ENCODE peak calls at places on chromosomes 1 and 21, in nine cellular contexts. T, Y, S, X, N, U, J, P and I are unnamed samples.

GRCh38 chr1:109490029-109490933 is 3.6 kb upstream of the CYB561D1 start:
- DNase-seq in U (peak; percentile 78), N (peak; percentile 60), J (peak; percentile 67), P (peak; percentile 73), S (peak; percentile 88), X (no peak), T (peak; percentile 75), Y (no peak), I (peak; percentile 62)

GRCh38 chr1:32984090-32984828 is 19.6 kb upstream of the RNF19B start:
- DNase-seq in P (no peak), J (no peak), Y (no peak), T (no peak), S (no peak), N (peak; percentile 74), U (no peak), X (no peak), I (no peak)

GRCh38 chr1:221439008-221439733 is 302.7 kb downstream of the DUSP10 start:
- DNase-seq in N (peak; percentile 96), Y (no peak), X (peak; percentile 61), T (peak; percentile 10), U (peak; percentile 56), J (no peak), S (no peak), P (peak; percentile 9), I (no peak)

GRCh38 chr1:42930178-42931107 is 28.2 kb downstream of the SLC2A1 start:
- DNase-seq in S (no peak), U (no peak), P (no peak), Y (no peak), N (no peak), X (no peak), J (no peak), T (no peak), I (no peak)

GRCh38 chr1:2350911-2351655 is 40.3 kb downstream of the MORN1 start:
- DNase-seq in S (peak; percentile 15), Y (no peak), P (no peak), N (no peak), X (no peak), U (no peak), T (no peak), J (no peak), I (peak; percentile 10)

GRCh38 chr1:20594746-20595145 is 5.8 kb downstream of the CDA start:
- DNase-seq in Y (no peak), T (no peak), N (no peak), S (no peak), X (no peak), J (no peak), P (no peak), U (no peak), I (no peak)

GRCh38 chr21:14457762-14458161 is 74.8 kb upstream of the HSPA13 start:
- DNase-seq in U (no peak), J (no peak), P (no peak), N (no peak), T (no peak), X (no peak), Y (no peak), S (no peak), I (no peak)

GRCh38 chr1:75725256-75725655 is 747 bp downstream of the ACADM start:
- DNase-seq in N (peak; percentile 2), J (no peak), T (peak; percentile 42), U (no peak), P (no peak), S (no peak), Y (no peak), X (no peak), I (no peak)

GRCh38 chr1:46520063-46520911 is 30.7 kb downstream of the DMBX1 start:
- DNase-seq in P (peak; percentile 92), X (peak; percentile 27), Y (peak; percentile 31), U (peak; percentile 74), T (no peak), N (peak; percentile 75), J (no peak), S (no peak), I (no peak)

GRCh38 chr1:89762431-89762800 is 58.4 kb upstream of the LRRC8D start:
- DNase-seq in N (no peak), J (no peak), X (no peak), Y (no peak), S (no peak), P (no peak), T (no peak), U (no peak), I (no peak)

GRCh38 chr1:23263380-23263887 is 46.1 kb upstream of the HTR1D start:
- DNase-seq in T (no peak), U (no peak), P (peak; percentile 69), N (no peak), X (no peak), S (no peak), J (no peak), Y (no peak), I (no peak)

GRCh38 chr21:37445228-37445627 is 78.7 kb downstream of the DYRK1A start:
- DNase-seq in Y (peak; percentile 27), J (no peak), T (no peak), P (no peak), U (no peak), S (no peak), N (peak; percentile 62), X (peak; percentile 13), I (no peak)

GRCh38 chr1:55685560-55685959 is 470.4 kb upstream of the USP24 start:
- DNase-seq in S (no peak), P (no peak), X (no peak), J (no peak), N (no peak), T (no peak), U (no peak), Y (no peak), I (peak; percentile 24)

GRCh38 chr1:26327956-26328362 is 10.2 kb downstream of the CD52 start:
- DNase-seq in S (no peak), P (no peak), N (no peak), U (no peak), T (no peak), Y (no peak), J (no peak), X (no peak), I (no peak)

GRCh38 chr1:1144122-1144842 is 28.4 kb upstream of the C1orf159 start:
- DNase-seq in S (no peak), T (peak; percentile 53), J (no peak), P (peak; percentile 41), X (no peak), U (no peak), N (no peak), Y (no peak), I (no peak)

GRCh38 chr1:147902183-147902845 is at the start of gene GJA8:
- DNase-seq in U (no peak), J (no peak), X (no peak), S (no peak), Y (no peak), P (no peak), T (no peak), N (no peak), I (no peak)

GRCh38 chr1:90154711-90155110 is 159.8 kb downstream of the ZNF326 start:
- DNase-seq in T (no peak), Y (no peak), J (no peak), X (no peak), U (no peak), P (no peak), N (no peak), S (no peak), I (no peak)

GRCh38 chr1:14140800-14141526 is 441.0 kb downstream of the PRDM2 start:
- DNase-seq in X (no peak), J (peak; percentile 5), S (no peak), U (peak; percentile 37), T (no peak), Y (no peak), P (no peak), N (no peak), I (peak; percentile 72)

GRCh38 chr1:227946624-227947424 is 908 bp downstream of the WNT9A start:
- DNase-seq in N (peak; percentile 46), P (peak; percentile 93), J (peak; percentile 85), S (peak; percentile 88), T (peak; percentile 59), Y (peak; percentile 13), U (peak; percentile 91), X (no peak), I (peak; percentile 78)
- TF ChIP-seq CTCF in N (peak; percentile 80), P (peak; percentile 87), J (peak; percentile 62), S (peak; percentile 66), T (peak; percentile 46), Y (peak; percentile 49), U (peak; percentile 89), X (peak; percentile 64), I (peak; percentile 87)

DNA sequence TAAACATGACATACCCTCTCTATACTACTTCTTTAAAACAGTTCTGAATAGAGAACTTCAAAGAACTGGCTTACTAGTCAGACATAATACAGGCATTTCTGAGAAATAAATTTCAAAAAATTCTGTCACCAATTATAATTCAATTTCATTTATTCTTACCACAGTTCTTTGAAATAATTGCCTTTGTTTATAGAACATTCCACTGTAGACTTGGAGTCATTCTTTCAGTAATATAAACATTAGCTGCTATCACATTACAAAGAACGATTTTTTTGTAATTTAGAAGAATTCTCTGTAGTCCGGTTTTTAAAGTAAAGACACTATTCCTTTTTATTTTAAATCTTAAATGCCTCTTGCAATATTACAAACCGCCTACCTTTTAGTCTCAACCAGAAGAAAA is 146.4 kb upstream of the COL11A1 start:
- DNase-seq in T (no peak), Y (no peak), S (no peak), N (peak; percentile 19), U (no peak), P (no peak), X (no peak), J (no peak), I (no peak)
- TF ChIP-seq CTCF in T (no peak), Y (no peak), S (no peak), N (no peak), U (no peak), P (no peak), X (no peak), J (no peak), I (no peak)

DNA sequence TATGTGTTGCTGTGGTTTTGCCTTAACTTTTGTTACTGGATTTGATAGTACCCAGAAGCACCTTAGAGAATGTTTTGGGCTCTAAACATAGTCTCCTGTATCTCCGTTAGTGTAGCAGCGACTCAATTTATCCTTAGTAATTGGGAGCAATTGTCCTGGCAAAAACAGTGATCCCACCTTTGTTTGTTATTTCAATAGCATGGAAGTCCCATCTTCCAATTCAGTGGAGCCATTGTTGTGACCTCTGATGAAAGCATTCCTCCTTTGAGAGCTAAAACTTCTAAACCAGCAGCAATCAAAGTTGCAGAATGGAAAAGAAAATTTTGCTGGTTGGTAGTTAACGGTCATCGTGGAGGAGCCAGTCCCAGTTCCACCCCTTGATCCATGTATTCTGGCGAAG is 34.7 kb downstream of the RTCA start:
- DNase-seq in S (no peak), N (no peak), J (no peak), X (no peak), Y (no peak), U (no peak), P (peak; percentile 90), T (no peak), I (no peak)
- TF ChIP-seq CTCF in S (no peak), N (no peak), J (no peak), X (no peak), Y (no peak), U (no peak), P (no peak), T (no peak), I (no peak)

DNA sequence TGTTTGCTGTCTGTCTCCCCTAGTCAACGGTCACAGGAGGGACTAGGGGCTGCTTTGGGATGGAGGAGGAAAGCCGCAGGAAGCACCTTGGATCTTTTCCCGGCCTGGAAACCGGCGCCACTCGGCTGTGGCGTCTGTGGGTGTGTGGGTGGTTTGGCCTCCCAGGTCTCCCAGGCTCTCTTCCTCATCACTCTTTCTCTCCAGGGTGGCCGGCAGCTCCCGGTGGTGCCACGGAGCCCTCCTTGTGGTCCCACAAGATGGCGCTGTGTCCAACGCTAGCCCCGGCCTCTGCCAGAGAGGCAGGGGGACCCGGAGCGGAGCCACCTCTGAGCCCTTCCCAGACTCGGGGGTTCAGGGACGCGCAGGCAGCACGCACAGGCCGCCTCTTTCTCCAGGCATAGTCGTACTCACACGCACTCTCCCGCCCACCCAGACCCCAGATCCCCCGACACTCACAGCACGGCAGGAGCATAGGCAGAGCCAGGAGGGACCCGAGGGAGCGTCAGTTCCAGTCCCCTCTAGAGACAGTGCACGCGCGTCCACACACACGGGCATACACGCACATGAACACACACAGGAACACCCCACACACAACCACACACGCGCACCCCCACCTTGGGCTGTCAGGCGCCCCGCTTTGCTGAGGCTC is 31.2 kb downstream of the CDCP2 start:
- DNase-seq in J (peak; percentile 81), T (peak; percentile 75), X (peak; percentile 37), N (peak; percentile 82), Y (peak; percentile 31), S (peak; percentile 93), P (peak; percentile 90), U (peak; percentile 89), I (peak; percentile 72)
- TF ChIP-seq CTCF in J (peak; percentile 71), T (peak; percentile 66), X (peak; percentile 78), N (peak; percentile 90), Y (peak; percentile 91), S (peak; percentile 74), P (peak; percentile 84), U (peak; percentile 85), I (peak; percentile 90)